ENCODE peak calls at places on chromosomes 2 and 18, in six cellular contexts. Q, C, P, Z, S and T are unnamed samples.

GRCh38 chr2:147345246-147345645 is 499.6 kb upstream of the ACVR2A start:
- DNase-seq in Q (no peak), P (no peak), S (no peak), C (no peak), Z (no peak), T (peak; percentile 47)

GRCh38 chr2:37877457-37878315 is 47.4 kb upstream of the RMDN2 start:
- DNase-seq in Z (no peak), Q (peak; percentile 73), S (no peak), C (no peak), P (no peak), T (peak; percentile 67)

GRCh38 chr2:5111581-5111980 is 580.6 kb upstream of the SOX11 start:
- DNase-seq in S (no peak), Z (no peak), Q (no peak), P (no peak), C (no peak), T (no peak)

GRCh38 chr18:63028380-63028779 is 291.2 kb downstream of the BCL2 start:
- DNase-seq in Z (no peak), P (no peak), S (no peak), Q (no peak), C (no peak), T (no peak)

GRCh38 chr2:96085541-96086355 is 30.6 kb downstream of the ADRA2B start:
- DNase-seq in C (peak; percentile 29), P (no peak), Z (no peak), Q (no peak), S (no peak), T (no peak)

GRCh38 chr2:207807516-207807915 is 37.8 kb upstream of the FZD5 start:
- DNase-seq in C (no peak), S (no peak), Z (no peak), Q (no peak), P (no peak), T (no peak)

GRCh38 chr18:58140366-58141325 is 96.6 kb downstream of the NEDD4L start:
- DNase-seq in Z (no peak), C (no peak), Q (no peak), P (no peak), S (no peak), T (no peak)

GRCh38 chr2:9473985-9474360 is 378 bp upstream of the IAH1 start:
- DNase-seq in C (peak; percentile 74), Q (peak; percentile 24), S (peak; percentile 51), Z (peak; percentile 37), P (peak; percentile 80), T (peak; percentile 10)

GRCh38 chr18:62938006-62938405 is 222.7 kb downstream of the PHLPP1 start:
- DNase-seq in S (no peak), Z (no peak), P (no peak), Q (no peak), C (no peak), T (no peak)

GRCh38 chr2:161005170-161005569 is 155.1 kb upstream of the TANK start:
- DNase-seq in Z (no peak), C (no peak), Q (no peak), S (no peak), P (no peak), T (no peak)

GRCh38 chr2:104656496-104657310 is 197.2 kb upstream of the POU3F3 start:
- DNase-seq in Z (no peak), S (peak; percentile 52), Q (no peak), P (peak; percentile 60), C (no peak), T (no peak)

GRCh38 chr2:48228345-48228684 is 301.6 kb upstream of the STON1 start:
- DNase-seq in Q (no peak), C (no peak), P (no peak), Z (no peak), S (no peak), T (no peak)

GRCh38 chr2:146837857-146838256 is 1007.0 kb upstream of the ACVR2A start:
- DNase-seq in Z (no peak), Q (peak; percentile 46), C (no peak), S (no peak), P (no peak), T (peak; percentile 66)

GRCh38 chr2:38523728-38524437 is 78.8 kb downstream of the HNRNPLL start:
- DNase-seq in Z (no peak), C (no peak), S (peak; percentile 72), P (no peak), Q (no peak), T (no peak)

GRCh38 chr2:54139210-54139609 is 23.8 kb downstream of the ACYP2 start:
- DNase-seq in Z (no peak), Q (no peak), S (no peak), C (no peak), P (no peak), T (no peak)

GRCh38 chr2:554444-554843 is 122.8 kb downstream of the TMEM18 start:
- DNase-seq in P (no peak), C (no peak), S (no peak), Z (no peak), Q (no peak), T (no peak)

GRCh38 chr18:35334821-35335220 is 9.4 kb downstream of the ZNF24 start:
- DNase-seq in P (no peak), S (no peak), C (no peak), Z (no peak), Q (no peak), T (no peak)

GRCh38 chr2:105431367-105432088 is 32.7 kb upstream of the FHL2 start:
- DNase-seq in Z (no peak), Q (no peak), P (peak; percentile 90), C (no peak), S (no peak), T (no peak)

GRCh38 chr18:34990571-34990970 is 50.6 kb upstream of the MAPRE2 start:
- DNase-seq in P (no peak), S (no peak), Q (peak; percentile 20), C (no peak), Z (no peak), T (no peak)

GRCh38 chr2:152497481-152498052 is 162.6 kb downstream of the FMNL2 start:
- DNase-seq in S (no peak), C (no peak), P (no peak), Q (no peak), Z (peak; percentile 54), T (no peak)

GRCh38 chr2:20400306-20400705 is 46.6 kb upstream of the RHOB start:
- DNase-seq in S (no peak), C (no peak), Q (no peak), Z (no peak), P (no peak), T (no peak)

GRCh38 chr2:216234106-216234505 is 125.0 kb downstream of the XRCC5 start:
- DNase-seq in Z (no peak), S (no peak), C (no peak), P (no peak), Q (no peak), T (no peak)

GRCh38 chr2:113240150-113240914 is 38.4 kb downstream of the PAX8 start:
- DNase-seq in C (no peak), Q (peak; percentile 89), Z (peak; percentile 76), P (peak; percentile 96), S (no peak), T (peak; percentile 86)

GRCh38 chr2:207771421-207771820 is 1.7 kb upstream of the FZD5 start:
- DNase-seq in C (no peak), P (no peak), Q (no peak), Z (no peak), S (no peak), T (no peak)

GRCh38 chr2:17583166-17583565 is 42.7 kb downstream of the VSNL1 start:
- DNase-seq in Q (no peak), C (no peak), P (peak; percentile 35), S (no peak), Z (no peak), T (no peak)

GRCh38 chr2:120740765-120741513 is 5.3 kb downstream of the GLI2 start:
- DNase-seq in Z (peak; percentile 25), S (peak; percentile 72), P (peak; percentile 76), C (no peak), Q (no peak), T (no peak)
- H3K27ac ChIP-seq in Z (no peak overlapping the region), S (peak overlapping the region; percentile 90), P (peak overlapping the region; percentile 14), C (no peak overlapping the region), Q (no peak overlapping the region), T (no peak overlapping the region)

GRCh38 chr2:28661589-28662001 is 90.0 kb upstream of the PPP1CB start:
- DNase-seq in S (no peak), Z (peak; percentile 76), C (no peak), P (peak; percentile 87), Q (peak; percentile 90), T (peak; percentile 43)

GRCh38 chr2:28654981-28655322 is 96.7 kb upstream of the PPP1CB start:
- DNase-seq in Z (no peak), C (no peak), S (no peak), Q (no peak), P (no peak), T (no peak)

GRCh38 chr2:28656937-28657615 is 94.6 kb upstream of the PPP1CB start:
- DNase-seq in S (no peak), C (no peak), Q (no peak), Z (no peak), P (no peak), T (no peak)

GRCh38 chr2:28659127-28659526 is 92.5 kb upstream of the PPP1CB start:
- DNase-seq in Z (no peak), Q (no peak), P (no peak), S (no peak), C (no peak), T (no peak)

DNA sequence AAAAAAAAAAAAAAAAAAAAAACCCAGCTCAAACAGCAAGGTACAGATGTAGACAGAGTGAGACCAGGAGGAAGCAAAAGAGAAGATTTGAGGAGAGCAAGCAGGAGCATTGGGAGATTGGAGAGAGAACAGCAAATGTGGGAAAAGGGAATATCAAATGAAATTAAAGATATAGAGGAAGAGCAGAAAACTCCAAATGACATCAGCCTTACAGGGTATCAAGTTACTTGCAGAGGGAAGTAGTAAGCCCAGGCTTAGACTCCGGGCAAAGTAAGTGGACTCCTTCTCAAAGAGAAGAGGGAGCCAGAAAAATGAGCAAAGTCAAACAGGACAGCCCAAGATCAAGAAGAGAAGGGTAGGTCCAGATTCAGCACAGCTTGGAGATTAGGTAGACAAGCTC is 93.3 kb upstream of the PPP1CB start:
- DNase-seq in Q (no peak), C (no peak), S (no peak), P (no peak), Z (no peak), T (no peak)
- H3K27ac ChIP-seq in Q (no peak overlapping the region), C (no peak overlapping the region), S (no peak overlapping the region), P (no peak overlapping the region), Z (no peak overlapping the region), T (peak overlapping the region; percentile 34)

GRCh38 chr2:71744781-71745180 is 291.4 kb downstream of the DYSF start:
- DNase-seq in S (no peak), Z (no peak), Q (no peak), P (no peak), C (no peak), T (no peak)
- H3K27ac ChIP-seq in S (no peak overlapping the region), Z (no peak overlapping the region), Q (no peak overlapping the region), P (no peak overlapping the region), C (no peak overlapping the region), T (no peak overlapping the region)

DNA sequence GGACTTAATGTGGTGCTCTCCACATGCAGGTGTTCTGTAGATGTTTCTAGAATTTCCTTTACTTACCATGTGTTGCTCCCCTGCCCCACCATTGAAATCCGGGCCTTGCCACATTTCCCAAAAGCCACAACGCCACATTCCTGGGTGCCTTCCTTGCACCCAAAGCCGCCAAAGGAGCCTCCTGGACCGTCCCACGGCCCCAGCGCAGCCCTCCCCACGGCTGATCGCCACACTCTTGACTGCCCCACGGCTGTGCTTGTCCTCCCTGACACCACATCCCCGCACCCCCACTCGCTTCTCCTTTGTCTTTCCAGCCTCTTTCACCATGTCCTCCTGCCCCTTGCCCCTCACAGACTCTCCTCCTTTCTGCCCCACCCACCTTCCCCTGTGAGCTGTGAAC is 40.2 kb upstream of the CHMP1B start:
- DNase-seq in Q (no peak), P (no peak), S (no peak), Z (no peak), C (no peak), T (no peak)
- H3K27ac ChIP-seq in Q (no peak overlapping the region), P (no peak overlapping the region), S (no peak overlapping the region), Z (no peak overlapping the region), C (no peak overlapping the region), T (no peak overlapping the region)

GRCh38 chr18:79572093-79572780 is 107.4 kb upstream of the CTDP1 start:
- DNase-seq in Z (no peak), C (peak; percentile 14), S (peak; percentile 19), Q (no peak), P (peak; percentile 61), T (no peak)
- H3K27ac ChIP-seq in Z (no peak overlapping the region), C (no peak overlapping the region), S (no peak overlapping the region), Q (no peak overlapping the region), P (no peak overlapping the region), T (peak overlapping the region; percentile 84)